ENCODE peak calls at places on chromosomes 5 and 9, in seven cellular contexts. J is EL; I is left ventricle myocardium inferior; X is ELR; Q is amniotic epithelial cell; M is ureter; Y is activated naive CD4-positive, alpha-beta T cell. F is an unnamed sample.

GRCh38 chr9:136225748-136226679 is 19.6 kb downstream of the QSOX2 start:
- DNase-seq in Y (peak; percentile 37), M (peak; percentile 71), Q (peak; percentile 29), I (peak; percentile 33), X (peak; percentile 69), J (peak; percentile 44), F (no peak)

GRCh38 chr5:55865831-55866230 is 14.7 kb downstream of the IL31RA start:
- DNase-seq in X (peak; percentile 26), I (no peak), M (no peak), J (no peak), Y (no peak), Q (peak; percentile 58), F (no peak)

GRCh38 chr5:54207566-54207965 is 102.8 kb downstream of the ARL15 start:
- DNase-seq in X (no peak), M (no peak), J (no peak), Y (no peak), I (no peak), Q (no peak), F (no peak)

GRCh38 chr5:120769291-120769872 is 305.3 kb downstream of the PRR16 start:
- DNase-seq in X (no peak), Q (no peak), M (no peak), I (no peak), J (peak; percentile 71), Y (no peak), F (no peak)

GRCh38 chr5:110735545-110735944 is 3.3 kb upstream of the SLC25A46 start:
- DNase-seq in J (no peak), X (no peak), Y (no peak), M (no peak), I (no peak), Q (no peak), F (no peak)

GRCh38 chr5:115602585-115603125 is 376 bp upstream of the TICAM2 start:
- DNase-seq in Y (no peak), X (peak; percentile 30), Q (no peak), J (peak; percentile 23), I (no peak), M (no peak), F (no peak)

GRCh38 chr9:134858051-134858841 is 22.4 kb upstream of the FCN2 start:
- DNase-seq in I (no peak), M (no peak), X (peak; percentile 47), J (peak; percentile 72), Y (no peak), Q (no peak), F (no peak)

GRCh38 chr9:16247188-16247875 is 623.1 kb downstream of the BNC2 start:
- DNase-seq in I (no peak), J (peak; percentile 90), X (peak; percentile 87), M (no peak), Y (no peak), Q (no peak), F (no peak)

GRCh38 chr5:169788168-169788567 is 151.1 kb downstream of the DOCK2 start:
- DNase-seq in Q (peak; percentile 39), I (no peak), J (peak; percentile 93), X (peak; percentile 92), M (no peak), Y (no peak), F (peak; percentile 26)

GRCh38 chr9:38284768-38285080 is 107.8 kb upstream of the ALDH1B1 start:
- DNase-seq in I (no peak), Y (no peak), J (no peak), Q (no peak), X (no peak), M (no peak), F (no peak)

GRCh38 chr5:162274684-162275083 is 207.1 kb downstream of the GABRG2 start:
- DNase-seq in I (no peak), X (no peak), J (no peak), Q (no peak), Y (no peak), M (no peak), F (no peak)

GRCh38 chr5:89457411-89458329 is 574.7 kb upstream of the MEF2C start:
- DNase-seq in I (peak; percentile 51), M (peak; percentile 50), Q (no peak), J (peak; percentile 0), Y (no peak), X (peak; percentile 30), F (peak; percentile 90)

GRCh38 chr5:125044491-125045282 is 298.2 kb upstream of the ZNF608 start:
- DNase-seq in Y (no peak), X (peak; percentile 34), Q (no peak), J (peak; percentile 35), M (no peak), I (no peak), F (no peak)

GRCh38 chr5:82274343-82275266 is 3.5 kb downstream of the RPS23 start:
- DNase-seq in Q (no peak), X (peak; percentile 38), Y (no peak), J (no peak), I (no peak), M (no peak), F (no peak)

GRCh38 chr5:131109540-131110255 is 55.4 kb downstream of the HINT1 start:
- DNase-seq in M (no peak), X (peak; percentile 61), Q (peak; percentile 40), Y (no peak), J (peak; percentile 28), I (no peak), F (peak; percentile 47)